ENCODE peak calls at places on chromosomes 6 and 20, in nine cellular contexts. One of them, this sample, is unnamed.

GRCh38 chr6:24117016-24117415 is 9.0 kb upstream of the NRSN1 start:
- DNase-seq in neural progenitor cell: no peak
- DNase-seq in RWPE1: no peak
- DNase-seq in breast epithelium: no peak
- DNase-seq in AG10803: no peak
- DNase-seq in GM13976: no peak
- DNase-seq in lung: no peak
- DNase-seq in fibroblast of lung: no peak
- DNase-seq in lower lobe of right lung: no peak
- DNase-seq in this sample: no peak

GRCh38 chr6:1143655-1144054 is 168.2 kb upstream of the FOXQ1 start:
- DNase-seq in neural progenitor cell: no peak
- DNase-seq in RWPE1: no peak
- DNase-seq in breast epithelium: no peak
- DNase-seq in AG10803: peak
- DNase-seq in GM13976: no peak
- DNase-seq in lung: no peak
- DNase-seq in fibroblast of lung: peak
- DNase-seq in lower lobe of right lung: no peak
- DNase-seq in this sample: peak

GRCh38 chr6:56808871-56809359 is 146.0 kb upstream of the BEND6 start:
- DNase-seq in neural progenitor cell: no peak
- DNase-seq in RWPE1: peak
- DNase-seq in breast epithelium: no peak
- DNase-seq in AG10803: peak
- DNase-seq in GM13976: no peak
- DNase-seq in lung: no peak
- DNase-seq in fibroblast of lung: no peak
- DNase-seq in lower lobe of right lung: no peak
- DNase-seq in this sample: peak

GRCh38 chr6:129454482-129454881 is 255.5 kb downstream of the ARHGAP18 start:
- DNase-seq in neural progenitor cell: no peak
- DNase-seq in RWPE1: no peak
- DNase-seq in breast epithelium: no peak
- DNase-seq in AG10803: peak
- DNase-seq in GM13976: no peak
- DNase-seq in lung: no peak
- DNase-seq in fibroblast of lung: no peak
- DNase-seq in lower lobe of right lung: no peak
- DNase-seq in this sample: no peak

GRCh38 chr6:13299909-13300308 is 28.4 kb downstream of the TBC1D7 start:
- DNase-seq in neural progenitor cell: no peak
- DNase-seq in RWPE1: no peak
- DNase-seq in breast epithelium: no peak
- DNase-seq in AG10803: no peak
- DNase-seq in GM13976: no peak
- DNase-seq in lung: no peak
- DNase-seq in fibroblast of lung: no peak
- DNase-seq in lower lobe of right lung: no peak
- DNase-seq in this sample: no peak

GRCh38 chr6:100267002-100267401 is 197.7 kb downstream of the SIM1 start:
- DNase-seq in neural progenitor cell: no peak
- DNase-seq in RWPE1: no peak
- DNase-seq in breast epithelium: no peak
- DNase-seq in AG10803: peak
- DNase-seq in GM13976: no peak
- DNase-seq in lung: no peak
- DNase-seq in fibroblast of lung: no peak
- DNase-seq in lower lobe of right lung: no peak
- DNase-seq in this sample: no peak

GRCh38 chr20:57867181-57867803 is 157.5 kb upstream of the PMEPA1 start:
- DNase-seq in neural progenitor cell: no peak
- DNase-seq in RWPE1: no peak
- DNase-seq in breast epithelium: no peak
- DNase-seq in AG10803: no peak
- DNase-seq in GM13976: no peak
- DNase-seq in lung: peak
- DNase-seq in fibroblast of lung: no peak
- DNase-seq in lower lobe of right lung: no peak
- DNase-seq in this sample: no peak

GRCh38 chr20:18511566-18511965 is 3.8 kb downstream of the SEC23B start:
- DNase-seq in neural progenitor cell: no peak
- DNase-seq in RWPE1: no peak
- DNase-seq in breast epithelium: no peak
- DNase-seq in AG10803: no peak
- DNase-seq in GM13976: no peak
- DNase-seq in lung: no peak
- DNase-seq in fibroblast of lung: no peak
- DNase-seq in lower lobe of right lung: no peak
- DNase-seq in this sample: no peak

GRCh38 chr6:105136433-105137350 is 43.1 kb downstream of the POPDC3 start:
- DNase-seq in neural progenitor cell: peak
- DNase-seq in RWPE1: peak
- DNase-seq in breast epithelium: no peak
- DNase-seq in AG10803: peak
- DNase-seq in GM13976: peak
- DNase-seq in lung: peak
- DNase-seq in fibroblast of lung: peak
- DNase-seq in lower lobe of right lung: peak
- DNase-seq in this sample: peak
- TF ChIP-seq CTCF in neural progenitor cell: peak
- TF ChIP-seq CTCF in RWPE1: no peak
- TF ChIP-seq CTCF in breast epithelium: peak
- TF ChIP-seq CTCF in AG10803: peak
- TF ChIP-seq CTCF in GM13976: no peak
- TF ChIP-seq CTCF in lung: no peak
- TF ChIP-seq CTCF in fibroblast of lung: peak
- TF ChIP-seq CTCF in lower lobe of right lung: no peak
- TF ChIP-seq CTCF in this sample: peak

DNA sequence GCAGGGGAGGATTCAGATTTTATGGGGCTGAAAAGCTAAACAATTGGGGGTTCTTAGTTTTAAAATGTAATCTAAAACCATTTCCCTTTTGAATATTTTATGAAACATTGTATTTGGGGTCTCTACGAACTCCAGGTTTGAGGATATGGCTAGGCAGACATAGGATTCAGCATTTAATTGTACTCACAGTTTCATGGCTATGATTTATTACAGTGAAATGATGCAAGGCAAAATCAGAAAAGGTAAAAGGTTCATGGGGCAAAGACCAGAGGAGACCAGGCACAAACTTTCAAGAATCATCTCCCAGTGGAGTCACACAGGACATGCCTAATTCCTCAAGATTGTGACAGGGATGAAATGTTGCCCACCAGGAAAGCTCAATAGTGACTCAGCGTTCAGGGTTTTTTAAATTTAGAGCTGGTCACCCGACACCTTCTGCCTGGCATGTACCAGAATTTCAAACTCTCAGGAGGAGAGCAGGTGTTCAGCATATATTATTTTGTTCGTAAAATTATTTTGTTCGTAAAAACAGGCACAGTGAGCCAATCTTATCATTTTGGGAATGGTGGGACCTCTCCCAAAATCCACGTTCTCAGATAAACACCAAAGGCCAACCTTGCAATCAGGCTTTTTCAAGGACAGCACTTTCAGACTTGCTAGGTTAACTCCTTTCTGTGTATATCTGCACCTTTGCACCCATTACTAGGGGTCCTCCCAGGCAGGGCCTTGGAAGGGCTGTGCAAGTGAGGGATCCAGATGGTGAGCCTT is 270.3 kb downstream of the NKAIN2 start:
- DNase-seq in neural progenitor cell: no peak
- DNase-seq in RWPE1: no peak
- DNase-seq in breast epithelium: no peak
- DNase-seq in AG10803: no peak
- DNase-seq in GM13976: no peak
- DNase-seq in lung: no peak
- DNase-seq in fibroblast of lung: no peak
- DNase-seq in lower lobe of right lung: no peak
- DNase-seq in this sample: no peak
- TF ChIP-seq CTCF in neural progenitor cell: no peak
- TF ChIP-seq CTCF in RWPE1: no peak
- TF ChIP-seq CTCF in breast epithelium: no peak
- TF ChIP-seq CTCF in AG10803: no peak
- TF ChIP-seq CTCF in GM13976: no peak
- TF ChIP-seq CTCF in lung: no peak
- TF ChIP-seq CTCF in fibroblast of lung: no peak
- TF ChIP-seq CTCF in lower lobe of right lung: no peak
- TF ChIP-seq CTCF in this sample: no peak

GRCh38 chr20:62822239-62822787 is 5.5 kb downstream of the COL9A3 start:
- DNase-seq in neural progenitor cell: no peak
- DNase-seq in RWPE1: no peak
- DNase-seq in breast epithelium: no peak
- DNase-seq in AG10803: no peak
- DNase-seq in GM13976: no peak
- DNase-seq in lung: no peak
- DNase-seq in fibroblast of lung: no peak
- DNase-seq in lower lobe of right lung: no peak
- DNase-seq in this sample: no peak

GRCh38 chr20:62824476-62825287 is 7.8 kb downstream of the COL9A3 start:
- DNase-seq in neural progenitor cell: peak
- DNase-seq in RWPE1: no peak
- DNase-seq in breast epithelium: peak
- DNase-seq in AG10803: no peak
- DNase-seq in GM13976: peak
- DNase-seq in lung: no peak
- DNase-seq in fibroblast of lung: peak
- DNase-seq in lower lobe of right lung: no peak
- DNase-seq in this sample: no peak

GRCh38 chr20:62823688-62824475 is 7.0 kb downstream of the COL9A3 start:
- DNase-seq in neural progenitor cell: peak
- DNase-seq in RWPE1: no peak
- DNase-seq in breast epithelium: no peak
- DNase-seq in AG10803: no peak
- DNase-seq in GM13976: no peak
- DNase-seq in lung: no peak
- DNase-seq in fibroblast of lung: no peak
- DNase-seq in lower lobe of right lung: no peak
- DNase-seq in this sample: no peak

GRCh38 chr20:62821726-62822210 is 4.9 kb downstream of the COL9A3 start:
- DNase-seq in neural progenitor cell: no peak
- DNase-seq in RWPE1: no peak
- DNase-seq in breast epithelium: no peak
- DNase-seq in AG10803: no peak
- DNase-seq in GM13976: no peak
- DNase-seq in lung: no peak
- DNase-seq in fibroblast of lung: no peak
- DNase-seq in lower lobe of right lung: no peak
- DNase-seq in this sample: no peak

DNA sequence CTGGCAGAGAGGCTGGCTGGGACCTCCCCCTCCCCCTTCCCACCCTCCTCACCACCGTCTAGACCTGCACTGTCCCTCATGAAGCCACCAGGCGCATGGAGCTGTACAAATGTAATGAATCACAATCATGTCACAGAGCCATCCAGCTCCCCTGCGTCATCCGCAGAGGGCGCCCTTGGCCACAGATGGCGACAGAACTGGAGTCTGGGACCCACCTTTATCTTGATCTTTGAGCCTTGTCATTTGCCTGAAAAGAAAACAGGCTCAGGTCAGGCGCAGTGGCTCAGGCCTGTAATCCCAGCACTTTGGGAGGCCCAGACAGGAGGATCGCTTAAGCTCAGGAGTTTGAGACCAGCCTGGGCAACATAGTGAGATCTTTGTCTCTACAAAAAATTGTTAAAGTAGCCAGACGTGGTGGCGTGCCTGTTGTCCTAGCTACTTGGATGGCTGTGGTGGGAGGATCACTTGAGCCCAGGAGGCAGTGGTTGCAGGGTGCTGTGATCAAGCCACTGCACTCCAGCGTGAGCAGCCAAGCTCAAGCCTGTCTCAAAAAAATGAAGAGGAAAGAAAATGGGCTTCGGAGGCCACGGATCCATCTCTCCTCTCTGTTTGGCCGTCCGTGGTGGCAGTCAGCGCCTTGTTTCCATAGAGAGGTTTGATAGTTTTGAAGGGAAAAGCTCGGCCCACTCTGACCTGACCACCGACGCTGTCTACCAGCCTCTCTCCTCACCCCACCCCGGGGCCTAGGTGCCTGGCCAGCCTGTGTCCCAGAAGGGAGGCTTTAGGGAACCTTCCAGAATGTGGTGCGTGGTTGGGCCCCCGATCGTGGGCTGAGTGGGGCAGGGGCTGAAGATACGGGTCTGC is 6.2 kb downstream of the COL9A3 start:
- DNase-seq in neural progenitor cell: peak
- DNase-seq in RWPE1: peak
- DNase-seq in breast epithelium: no peak
- DNase-seq in AG10803: no peak
- DNase-seq in GM13976: peak
- DNase-seq in lung: no peak
- DNase-seq in fibroblast of lung: no peak
- DNase-seq in lower lobe of right lung: no peak
- DNase-seq in this sample: no peak
- TF ChIP-seq CTCF in neural progenitor cell: peak
- TF ChIP-seq CTCF in RWPE1: peak
- TF ChIP-seq CTCF in breast epithelium: no peak
- TF ChIP-seq CTCF in AG10803: peak
- TF ChIP-seq CTCF in GM13976: peak
- TF ChIP-seq CTCF in lung: no peak
- TF ChIP-seq CTCF in fibroblast of lung: no peak
- TF ChIP-seq CTCF in lower lobe of right lung: no peak
- TF ChIP-seq CTCF in this sample: peak

GRCh38 chr20:37758332-37758731 is 64.5 kb downstream of the CTNNBL1 start:
- DNase-seq in neural progenitor cell: peak
- DNase-seq in RWPE1: peak
- DNase-seq in breast epithelium: no peak
- DNase-seq in AG10803: no peak
- DNase-seq in GM13976: no peak
- DNase-seq in lung: no peak
- DNase-seq in fibroblast of lung: peak
- DNase-seq in lower lobe of right lung: no peak
- DNase-seq in this sample: no peak

GRCh38 chr20:37756234-37756633 is 62.4 kb downstream of the CTNNBL1 start:
- DNase-seq in neural progenitor cell: no peak
- DNase-seq in RWPE1: no peak
- DNase-seq in breast epithelium: no peak
- DNase-seq in AG10803: no peak
- DNase-seq in GM13976: no peak
- DNase-seq in lung: no peak
- DNase-seq in fibroblast of lung: no peak
- DNase-seq in lower lobe of right lung: no peak
- DNase-seq in this sample: no peak

GRCh38 chr20:37755665-37756064 is 61.8 kb downstream of the CTNNBL1 start:
- DNase-seq in neural progenitor cell: peak
- DNase-seq in RWPE1: no peak
- DNase-seq in breast epithelium: no peak
- DNase-seq in AG10803: peak
- DNase-seq in GM13976: no peak
- DNase-seq in lung: no peak
- DNase-seq in fibroblast of lung: no peak
- DNase-seq in lower lobe of right lung: no peak
- DNase-seq in this sample: no peak

GRCh38 chr20:37759761-37760209 is 66.0 kb downstream of the CTNNBL1 start:
- DNase-seq in neural progenitor cell: no peak
- DNase-seq in RWPE1: no peak
- DNase-seq in breast epithelium: no peak
- DNase-seq in AG10803: no peak
- DNase-seq in GM13976: no peak
- DNase-seq in lung: no peak
- DNase-seq in fibroblast of lung: no peak
- DNase-seq in lower lobe of right lung: no peak
- DNase-seq in this sample: no peak

DNA sequence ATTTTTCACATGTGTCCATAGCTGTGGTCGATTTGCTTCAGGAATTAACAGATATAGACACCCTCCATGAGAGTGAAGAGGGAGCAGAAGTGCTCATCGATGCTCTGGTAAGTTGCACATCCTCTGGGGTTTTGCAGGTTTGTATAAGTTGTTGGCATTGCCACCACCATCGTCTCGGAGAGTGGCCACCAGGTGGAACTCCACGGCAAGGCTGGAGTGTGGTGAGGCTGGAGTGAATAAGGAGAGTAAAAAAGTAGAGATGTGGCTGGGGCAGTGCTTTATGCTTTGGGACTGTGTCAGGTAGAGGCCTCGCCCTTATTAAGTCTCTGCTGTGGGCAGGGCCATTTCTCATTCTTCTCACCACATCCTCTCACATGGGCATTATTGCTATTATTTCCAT is 63.7 kb downstream of the CTNNBL1 start:
- DNase-seq in neural progenitor cell: no peak
- DNase-seq in RWPE1: no peak
- DNase-seq in breast epithelium: no peak
- DNase-seq in AG10803: no peak
- DNase-seq in GM13976: no peak
- DNase-seq in lung: no peak
- DNase-seq in fibroblast of lung: no peak
- DNase-seq in lower lobe of right lung: no peak
- DNase-seq in this sample: no peak
- TF ChIP-seq CTCF in neural progenitor cell: peak
- TF ChIP-seq CTCF in RWPE1: no peak
- TF ChIP-seq CTCF in breast epithelium: no peak
- TF ChIP-seq CTCF in AG10803: no peak
- TF ChIP-seq CTCF in GM13976: no peak
- TF ChIP-seq CTCF in lung: no peak
- TF ChIP-seq CTCF in fibroblast of lung: no peak
- TF ChIP-seq CTCF in lower lobe of right lung: no peak
- TF ChIP-seq CTCF in this sample: peak

This sample was measured in HFFc6.